ENCODE peak calls at places on chromosomes 3 and 15, in six cellular contexts. X is fibroblast of mammary gland; A is HEK293T; H is head of caudate nucleus; J is stimulated activated CD8-positive, alpha-beta memory T cell treated with anti-CD3 and anti-CD28 coated beads, Interleukin-15, amount 100 ng/mL, for 24 hours; E is T-helper 9 cell. O is an unnamed sample.

GRCh38 chr3:126851934-126852333 is 131.0 kb upstream of the PLXNA1 start:
- DNase-seq in J (no peak), E (no peak), A (no peak), X (no peak), H (no peak), O (peak; percentile 4)

GRCh38 chr3:13579089-13579488 is 30.2 kb downstream of the FBLN2 start:
- DNase-seq in A (no peak), X (peak; percentile 91), E (no peak), J (no peak), H (no peak), O (no peak)

GRCh38 chr3:48180021-48180420 is 8.2 kb downstream of the CDC25A start:
- DNase-seq in H (no peak), E (no peak), X (no peak), A (no peak), J (no peak), O (no peak)

GRCh38 chr15:41581110-41581509 is 22.1 kb downstream of the TYRO3 start:
- DNase-seq in X (no peak), E (no peak), H (no peak), J (no peak), A (no peak), O (no peak)

GRCh38 chr15:68637755-68638405 is 59.1 kb downstream of the CORO2B start:
- DNase-seq in A (no peak), J (no peak), E (no peak), H (no peak), X (peak; percentile 81), O (no peak)

GRCh38 chr3:169350228-169350627 is 313.3 kb downstream of the MECOM start:
- DNase-seq in X (no peak), J (no peak), E (no peak), A (no peak), H (no peak), O (no peak)

GRCh38 chr3:185207931-185208746 is 45.7 kb downstream of the EHHADH start:
- DNase-seq in J (no peak), E (no peak), H (no peak), X (peak; percentile 49), A (no peak), O (no peak)

GRCh38 chr3:8512234-8512633 is 10.6 kb downstream of the LMCD1 start:
- DNase-seq in E (no peak), A (no peak), H (no peak), X (no peak), J (no peak), O (no peak)

GRCh38 chr15:41892621-41893421 is 1.0 kb downstream of the SPTBN5 start:
- DNase-seq in E (peak; percentile 19), A (no peak), J (no peak), H (no peak), X (no peak), O (no peak)

GRCh38 chr3:109943181-109943580 is 605.8 kb upstream of the DPPA4 start:
- DNase-seq in E (no peak), X (peak; percentile 83), H (no peak), J (no peak), A (no peak), O (no peak)

GRCh38 chr3:190048831-190049541 is 71.7 kb downstream of the P3H2 start:
- DNase-seq in J (no peak), X (peak; percentile 86), E (no peak), H (no peak), A (no peak), O (no peak)

GRCh38 chr3:158522737-158523136 is 48.3 kb upstream of the MLF1 start:
- DNase-seq in H (no peak), E (no peak), A (no peak), X (peak; percentile 91), J (no peak), O (no peak)

GRCh38 chr3:157127831-157128767 is 31.8 kb downstream of the CCNL1 start:
- DNase-seq in X (peak; percentile 93), A (no peak), E (peak; percentile 47), H (no peak), J (peak; percentile 7), O (peak; percentile 78)

GRCh38 chr15:98760112-98760826 is 111.9 kb downstream of the IGF1R start:
- DNase-seq in J (no peak), A (no peak), X (no peak), H (peak; percentile 59), E (no peak), O (no peak)

GRCh38 chr15:68278345-68279217 is 1.0 kb downstream of the FEM1B start:
- DNase-seq in J (no peak), A (peak; percentile 52), X (peak; percentile 34), H (no peak), E (no peak), O (peak; percentile 65)

GRCh38 chr3:130843441-130843840 is 50.4 kb upstream of the ATP2C1 start:
- DNase-seq in J (no peak), E (no peak), X (no peak), H (peak; percentile 46), A (no peak), O (no peak)

GRCh38 chr3:42880601-42881451 is 5.1 kb upstream of the CYP8B1 start:
- DNase-seq in X (peak; percentile 72), H (peak; percentile 93), J (peak; percentile 64), E (peak; percentile 75), A (peak; percentile 92), O (peak; percentile 66)

GRCh38 chr3:10340476-10340875 is 19.6 kb upstream of the SEC13 start:
- DNase-seq in E (no peak), X (no peak), A (no peak), J (no peak), H (peak; percentile 74), O (no peak)

GRCh38 chr3:126683506-126683905 is 20.5 kb upstream of the CHCHD6 start:
- DNase-seq in E (no peak), A (no peak), X (no peak), J (no peak), H (no peak), O (no peak)

GRCh38 chr3:22835041-22835440 is 368.1 kb upstream of the UBE2E2 start:
- DNase-seq in X (peak; percentile 8), H (no peak), E (no peak), J (no peak), A (no peak), O (no peak)

GRCh38 chr3:47394140-47394855 is 13.5 kb downstream of the PTPN23 start:
- DNase-seq in H (no peak), E (no peak), J (no peak), X (no peak), A (no peak), O (peak; percentile 85)

GRCh38 chr3:138036572-138036971 is 26.6 kb downstream of the CLDN18 start:
- DNase-seq in E (no peak), A (no peak), H (no peak), J (no peak), X (no peak), O (no peak)

GRCh38 chr15:82928711-82929110 is 23.8 kb downstream of the HOMER2 start:
- DNase-seq in J (no peak), H (no peak), A (no peak), X (no peak), E (no peak), O (no peak)

GRCh38 chr3:195154793-195155535 is 116.0 kb downstream of the XXYLT1 start:
- DNase-seq in J (no peak), X (peak; percentile 92), A (peak; percentile 9), E (no peak), H (peak; percentile 82), O (peak; percentile 91)

GRCh38 chr3:188421151-188421821 is 267.3 kb downstream of the LPP start:
- DNase-seq in X (peak; percentile 92), E (no peak), J (no peak), A (no peak), H (no peak), O (no peak)

GRCh38 chr15:92773340-92773739 is 117.8 kb upstream of the FAM174B start:
- DNase-seq in X (no peak), J (no peak), H (no peak), E (no peak), A (no peak), O (peak; percentile 5)

O was measured in HepG2.